ENCODE peak calls at places on chromosomes 3 and 15, in five cellular contexts. Z is Panc1, P is heart right ventricle, T is left lung, C is Caco-2. H is an unnamed sample.

GRCh38 chr3:194281766-194282165 is 69.4 kb downstream of the CPN2 start:
- DNase-seq in T (no peak), C (no peak), P (no peak), Z (no peak), H (no peak)

GRCh38 chr15:66565141-66565595 is 630 bp downstream of the LCTL start:
- DNase-seq in Z (no peak), C (no peak), P (no peak), T (no peak), H (no peak)

GRCh38 chr3:99439892-99440291 is 198.5 kb upstream of the COL8A1 start:
- DNase-seq in C (no peak), T (no peak), Z (no peak), P (no peak), H (no peak)

GRCh38 chr15:65940618-65940909 is 71.3 kb downstream of the RAB11A start:
- DNase-seq in C (no peak), Z (no peak), P (no peak), T (no peak), H (no peak)

GRCh38 chr15:60471314-60471713 is 7.6 kb downstream of the ICE2 start:
- DNase-seq in P (no peak), C (no peak), T (no peak), Z (no peak), H (peak; percentile 55)

GRCh38 chr3:186534113-186534669 is 10.0 kb downstream of the CRYGS start:
- DNase-seq in T (no peak), Z (no peak), P (no peak), C (no peak), H (no peak)

GRCh38 chr15:57521503-57521902 is 70.2 kb upstream of the MYZAP start:
- DNase-seq in T (no peak), Z (no peak), P (no peak), C (no peak), H (no peak)

GRCh38 chr3:155386817-155387403 is 93.4 kb upstream of the STRIT1 start:
- DNase-seq in C (no peak), T (no peak), Z (no peak), P (no peak), H (no peak)

GRCh38 chr15:70508561-70509281 is 254.6 kb downstream of the UACA start:
- DNase-seq in C (peak; percentile 25), P (no peak), Z (peak; percentile 72), T (peak; percentile 54), H (peak; percentile 59)

GRCh38 chr3:42830437-42831320 is 21.4 kb downstream of the ACKR2 start:
- DNase-seq in C (peak; percentile 52), T (no peak), Z (no peak), P (no peak), H (peak; percentile 33)

GRCh38 chr15:100131321-100132224 is 210.2 kb downstream of the ADAMTS17 start:
- DNase-seq in P (peak; percentile 69), C (no peak), T (peak; percentile 87), Z (no peak), H (no peak)

GRCh38 chr3:52281980-52282801 is 3.7 kb upstream of the WDR82 start:
- DNase-seq in Z (no peak), T (peak; percentile 19), C (peak; percentile 59), P (no peak), H (no peak)

GRCh38 chr3:194140520-194141414 is 4.8 kb downstream of the HES1 start:
- DNase-seq in Z (no peak), T (peak; percentile 86), P (peak; percentile 76), C (peak; percentile 64), H (peak; percentile 98)

GRCh38 chr3:73094951-73095350 is 33.5 kb downstream of the EBLN2 start:
- DNase-seq in Z (no peak), P (no peak), T (no peak), C (no peak), H (peak; percentile 88)

GRCh38 chr3:112466041-112466440 is 33.2 kb downstream of the BTLA start:
- DNase-seq in Z (no peak), T (no peak), P (no peak), C (no peak), H (no peak)

GRCh38 chr15:59335197-59335786 is 37.4 kb downstream of the MYO1E start:
- DNase-seq in Z (no peak), T (no peak), C (no peak), P (no peak), H (no peak)

GRCh38 chr3:56970401-56971002 is 90.0 kb upstream of the SPATA12 start:
- DNase-seq in P (no peak), T (no peak), C (no peak), Z (no peak), H (no peak)

GRCh38 chr15:52139599-52140462 is 27.3 kb upstream of the BCL2L10 start:
- DNase-seq in T (peak; percentile 82), C (peak; percentile 72), P (peak; percentile 44), Z (peak; percentile 51), H (peak; percentile 74)

GRCh38 chr3:40310690-40311089 is 1.2 kb downstream of the EIF1B start:
- DNase-seq in P (no peak), T (no peak), C (no peak), Z (no peak), H (no peak)

GRCh38 chr3:75294124-75294523 is 370.0 kb upstream of the FRG2C start:
- DNase-seq in P (peak; percentile 22), C (peak; percentile 24), Z (no peak), T (peak; percentile 45), H (peak; percentile 26)

GRCh38 chr15:45458746-45459403 is 63.7 kb downstream of the SLC30A4 start:
- DNase-seq in C (peak; percentile 79), Z (peak; percentile 59), T (no peak), P (peak; percentile 74), H (peak; percentile 72)

GRCh38 chr15:79970921-79971434 is at the start of gene BCL2A1:
- DNase-seq in T (no peak), C (no peak), P (no peak), Z (peak; percentile 93), H (no peak)

GRCh38 chr15:84143753-84144314 is 91.7 kb upstream of the GOLGA6L4 start:
- DNase-seq in P (no peak), C (no peak), T (no peak), Z (no peak), H (no peak)

GRCh38 chr3:85172001-85172400 is 213.2 kb downstream of the CADM2 start:
- DNase-seq in C (no peak), T (no peak), P (no peak), Z (no peak), H (no peak)

GRCh38 chr3:30908466-30909037 is 14.1 kb upstream of the GADL1 start:
- DNase-seq in Z (no peak), C (no peak), P (no peak), T (no peak), H (no peak)

GRCh38 chr15:71599404-71600225 is 210.7 kb upstream of the NR2E3 start:
- DNase-seq in C (no peak), T (no peak), P (peak; percentile 22), Z (no peak), H (no peak)

GRCh38 chr3:50316657-50317242 is 5.8 kb downstream of the HYAL2 start:
- DNase-seq in P (no peak), T (peak; percentile 95), C (peak; percentile 66), Z (no peak), H (no peak)

GRCh38 chr3:71228156-71228885 is 355.2 kb downstream of the FOXP1 start:
- DNase-seq in Z (no peak), T (no peak), C (no peak), P (no peak), H (peak; percentile 88)

GRCh38 chr3:77251136-77251535 is 211.2 kb downstream of the ROBO2 start:
- DNase-seq in P (no peak), Z (no peak), T (no peak), C (no peak), H (no peak)
- TF ChIP-seq CTCF in P (no peak), Z (no peak), T (no peak), C (no peak), H (no peak)

GRCh38 chr15:96052572-96053038 is 277.9 kb upstream of the NR2F2 start:
- DNase-seq in Z (no peak), P (no peak), T (no peak), C (no peak), H (no peak)
- H3K4me3 ChIP-seq in Z (peak overlapping the region; percentile 59), P (peak overlapping the region; percentile 30), T (peak overlapping the region; percentile 17), C (no peak overlapping the region), H (peak overlapping the region; percentile 41)

GRCh38 chr15:92025717-92026270 is 172.3 kb downstream of the SLCO3A1 start:
- DNase-seq in Z (no peak), T (no peak), P (no peak), C (no peak), H (no peak)
- H3K4me1 ChIP-seq in Z (no peaks in the 10 kb centered on the region), T (peaks cover 6% of the 10 kb centered on the region), P (peaks cover 74% of the 10 kb centered on the region), C (no peaks in the 10 kb centered on the region), H (no peaks in the 10 kb centered on the region)

GRCh38 chr3:27138562-27138961 is 230.6 kb downstream of the NEK10 start:
- DNase-seq in P (peak; percentile 14), Z (no peak), C (no peak), T (no peak), H (no peak)

GRCh38 chr3:27146786-27147185 is 222.4 kb downstream of the NEK10 start:
- DNase-seq in C (no peak), Z (no peak), T (no peak), P (no peak), H (no peak)

GRCh38 chr3:27145719-27146118 is 223.5 kb downstream of the NEK10 start:
- DNase-seq in T (no peak), Z (no peak), P (no peak), C (no peak), H (no peak)

GRCh38 chr3:27138005-27138404 is 231.2 kb downstream of the NEK10 start:
- DNase-seq in C (no peak), P (no peak), T (peak; percentile 28), Z (no peak), H (no peak)

GRCh38 chr3:27141668-27142067 is 227.5 kb downstream of the NEK10 start:
- DNase-seq in T (no peak), P (no peak), C (no peak), Z (no peak), H (no peak)
- TF ChIP-seq CTCF in T (no peak), P (no peak), C (no peak), Z (peak; percentile 31), H (peak; percentile 29)

DNA sequence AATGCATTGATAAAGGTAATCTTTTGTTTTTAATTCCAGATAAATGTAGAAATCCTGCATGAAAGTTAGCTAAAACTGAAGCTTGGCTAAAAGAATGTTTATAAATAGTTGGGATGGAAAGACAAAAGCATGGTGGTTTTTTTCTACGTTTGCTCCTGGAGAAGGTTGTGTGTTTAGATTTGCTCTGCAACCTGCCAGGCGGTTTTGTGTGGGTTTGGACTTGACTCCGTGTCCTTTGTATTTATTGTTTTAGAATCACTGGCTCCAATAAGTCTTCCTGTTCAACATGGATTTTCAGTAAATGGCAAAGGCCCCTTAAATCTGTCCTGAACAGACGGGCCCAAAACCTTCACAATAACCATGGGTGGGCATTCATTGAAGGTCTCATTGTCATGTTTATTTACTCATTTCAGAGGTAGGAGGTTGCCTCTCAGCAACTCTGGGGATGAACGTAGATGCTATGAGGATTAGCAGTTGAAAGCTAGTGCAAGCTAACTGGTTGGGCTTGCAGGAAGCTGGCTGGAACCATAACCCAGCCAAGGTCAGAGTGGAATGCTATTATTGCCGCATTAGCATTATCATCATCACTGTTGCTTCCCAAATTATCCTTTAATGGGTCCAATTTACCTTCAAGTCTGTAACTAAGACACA is 60.6 kb upstream of the ADAMTS9 start:
- DNase-seq in T (no peak), Z (no peak), C (no peak), P (no peak), H (no peak)
- H3K4me3 ChIP-seq in T (no peak overlapping the region), Z (no peak overlapping the region), C (no peak overlapping the region), P (no peak overlapping the region), H (no peak overlapping the region)